ENCODE peak calls at places on chromosomes 3 and 15, in ten cellular contexts. L is activated CD8-positive, alpha-beta memory T cell treated with anti-CD3 and anti-CD28 coated beads, Interleukin-2, amount 50 U/mL, for 4 hours; N is psoas muscle; Y is ovary; M is naive B cell; F is fibroblast of lung; S is dorsolateral prefrontal cortex; K is AG08395; O is NCI-H1092 treated with DMSO at 0.1 percent for 48 hours; E is stimulated activated naive CD4-positive, alpha-beta T cell. H is an unnamed sample.

GRCh38 chr15:40367038-40367672 is 9.1 kb downstream of the DISP2 start:
- DNase-seq in L (no peak), N (peak), O (peak), K (no peak), M (no peak), E (no peak), S (peak), F (no peak), Y (no peak), H (no peak)

GRCh38 chr15:64046347-64047153 is at the start of gene DAPK2:
- DNase-seq in O (peak), K (peak), S (peak), E (peak), M (peak), F (peak), N (peak), Y (peak), L (peak), H (no peak)

GRCh38 chr3:173553635-173554280 is 156.2 kb downstream of the NLGN1 start:
- DNase-seq in M (no peak), O (peak), L (no peak), Y (no peak), N (no peak), E (no peak), F (peak), K (peak), S (no peak), H (no peak)

GRCh38 chr3:123053107-123053506 is 13.7 kb upstream of the PDIA5 start:
- DNase-seq in Y (no peak), N (peak), S (no peak), K (no peak), F (peak), E (no peak), L (no peak), O (no peak), M (no peak), H (no peak)

GRCh38 chr3:35651888-35652287 is 12.6 kb downstream of the ARPP21 start:
- DNase-seq in F (no peak), M (no peak), K (no peak), E (no peak), L (no peak), N (no peak), Y (no peak), S (no peak), O (no peak), H (no peak)

GRCh38 chr3:82281205-82281604 is 519.8 kb upstream of the GBE1 start:
- DNase-seq in K (no peak), S (no peak), M (no peak), O (no peak), F (no peak), Y (no peak), L (no peak), N (no peak), E (no peak), H (no peak)

GRCh38 chr3:128254967-128255366 is 101.7 kb downstream of the EEFSEC start:
- DNase-seq in N (no peak), K (no peak), F (no peak), E (no peak), L (no peak), M (no peak), O (no peak), S (no peak), Y (no peak), H (no peak)

GRCh38 chr15:55652363-55652762 is 64.2 kb upstream of the PYGO1 start:
- DNase-seq in O (no peak), F (no peak), M (no peak), L (no peak), S (no peak), E (no peak), N (no peak), K (no peak), Y (no peak), H (no peak)

GRCh38 chr15:64010719-64011118 is 35.6 kb downstream of the DAPK2 start:
- DNase-seq in F (peak), L (peak), Y (no peak), N (peak), S (no peak), O (no peak), M (peak), K (peak), E (peak), H (peak)

GRCh38 chr3:33385423-33385822 is 54.8 kb downstream of the UBP1 start:
- DNase-seq in E (no peak), N (no peak), F (no peak), L (peak), K (no peak), M (no peak), O (no peak), Y (no peak), S (no peak), H (no peak)

GRCh38 chr15:62459875-62460274 is 294.8 kb upstream of the C2CD4B start:
- DNase-seq in L (no peak), Y (no peak), O (no peak), S (no peak), M (no peak), K (no peak), E (no peak), F (no peak), N (no peak), H (no peak)

GRCh38 chr15:76840830-76841460 is 64.2 kb downstream of the SCAPER start:
- DNase-seq in S (no peak), L (no peak), K (peak), M (no peak), E (no peak), N (no peak), F (peak), O (peak), Y (no peak), H (no peak)

GRCh38 chr15:35023794-35024193 is 35.7 kb upstream of the ZNF770 start:
- DNase-seq in M (no peak), S (no peak), Y (no peak), O (no peak), F (peak), K (no peak), N (no peak), L (no peak), E (no peak), H (no peak)

GRCh38 chr3:41572092-41572491 is 372.8 kb downstream of the CTNNB1 start:
- DNase-seq in S (no peak), K (no peak), M (no peak), L (no peak), E (no peak), N (no peak), Y (no peak), O (no peak), F (no peak), H (no peak)

GRCh38 chr3:55698826-55699225 is 211.7 kb upstream of the WNT5A start:
- DNase-seq in L (no peak), K (no peak), N (no peak), Y (no peak), E (no peak), M (no peak), S (no peak), F (no peak), O (no peak), H (no peak)

GRCh38 chr3:129383292-129383860 is 45.1 kb downstream of the EFCAB12 start:
- DNase-seq in Y (peak), L (peak), M (peak), F (peak), E (peak), O (peak), S (peak), N (peak), K (peak), H (no peak)

GRCh38 chr3:159378391-159378790 is 576.5 kb downstream of the MFSD1 start:
- DNase-seq in M (no peak), Y (no peak), L (no peak), F (no peak), O (no peak), N (no peak), S (no peak), E (no peak), K (no peak), H (no peak)

GRCh38 chr3:162262145-162262544 is 765.5 kb downstream of the OTOL1 start:
- DNase-seq in O (no peak), Y (no peak), L (no peak), S (no peak), F (no peak), K (no peak), E (no peak), M (no peak), N (no peak), H (no peak)

GRCh38 chr15:73944161-73945099 is 18.2 kb downstream of the LOXL1 start:
- DNase-seq in K (no peak), N (no peak), Y (peak), L (no peak), F (no peak), O (no peak), S (no peak), M (no peak), E (no peak), H (no peak)

GRCh38 chr15:94225616-94226015 is 5.7 kb upstream of the MCTP2 start:
- DNase-seq in N (no peak), M (no peak), F (no peak), E (no peak), Y (no peak), L (no peak), S (no peak), K (peak), O (no peak), H (no peak)

GRCh38 chr15:50791537-50791885 is 26.0 kb upstream of the SPPL2A start:
- DNase-seq in S (no peak), F (no peak), M (no peak), E (no peak), N (no peak), Y (no peak), L (no peak), O (no peak), K (no peak), H (no peak)

H was measured in lower leg skin.